ENCODE peak calls at places on chromosomes 7 and 10, in four cellular contexts. One of them, this sample, is unnamed.

GRCh38 chr7:137038706-137039105 is 170.3 kb downstream of the CHRM2 start:
- DNase-seq in cardiac muscle cell: no peak
- DNase-seq in activated naive CD4-positive, alpha-beta T cell: no peak
- DNase-seq in HL-60: no peak
- DNase-seq in this sample: no peak

GRCh38 chr7:84040365-84040764 is 154.2 kb downstream of the SEMA3A start:
- DNase-seq in HL-60: no peak
- DNase-seq in cardiac muscle cell: no peak
- DNase-seq in activated naive CD4-positive, alpha-beta T cell: no peak
- DNase-seq in this sample: no peak

GRCh38 chr7:132596588-132596987 is 20.3 kb upstream of the PLXNA4 start:
- DNase-seq in activated naive CD4-positive, alpha-beta T cell: no peak
- DNase-seq in cardiac muscle cell: no peak
- DNase-seq in HL-60: no peak
- DNase-seq in this sample: no peak

GRCh38 chr10:12221323-12222298 is 25.6 kb downstream of the CDC123 start:
- DNase-seq in cardiac muscle cell: peak; percentile 21
- DNase-seq in HL-60: no peak
- DNase-seq in activated naive CD4-positive, alpha-beta T cell: no peak
- DNase-seq in this sample: no peak

GRCh38 chr7:2231992-2232765 is 566 bp downstream of the MAD1L1 start:
- DNase-seq in cardiac muscle cell: no peak
- DNase-seq in HL-60: peak; percentile 31
- DNase-seq in activated naive CD4-positive, alpha-beta T cell: no peak
- DNase-seq in this sample: no peak

GRCh38 chr10:125060851-125061556 is 99.4 kb downstream of the CTBP2 start:
- DNase-seq in cardiac muscle cell: peak; percentile 81
- DNase-seq in HL-60: peak; percentile 52
- DNase-seq in activated naive CD4-positive, alpha-beta T cell: no peak
- DNase-seq in this sample: peak; percentile 27

GRCh38 chr7:104096683-104097082 is 107.2 kb upstream of the RELN start:
- DNase-seq in cardiac muscle cell: peak; percentile 5
- DNase-seq in HL-60: no peak
- DNase-seq in activated naive CD4-positive, alpha-beta T cell: no peak
- DNase-seq in this sample: no peak

GRCh38 chr7:504221-505081 is 15.2 kb downstream of the PDGFA start:
- DNase-seq in HL-60: no peak
- DNase-seq in activated naive CD4-positive, alpha-beta T cell: no peak
- DNase-seq in cardiac muscle cell: no peak
- DNase-seq in this sample: no peak

GRCh38 chr10:10684972-10685371 is 332.7 kb upstream of the CELF2 start:
- DNase-seq in cardiac muscle cell: no peak
- DNase-seq in HL-60: no peak
- DNase-seq in activated naive CD4-positive, alpha-beta T cell: no peak
- DNase-seq in this sample: no peak

GRCh38 chr7:117550625-117551024 is 70.8 kb downstream of the CFTR start:
- DNase-seq in activated naive CD4-positive, alpha-beta T cell: no peak
- DNase-seq in HL-60: no peak
- DNase-seq in cardiac muscle cell: no peak
- DNase-seq in this sample: no peak

GRCh38 chr7:123327661-123328060 is 127.9 kb upstream of the SLC13A1 start:
- DNase-seq in activated naive CD4-positive, alpha-beta T cell: no peak
- DNase-seq in cardiac muscle cell: no peak
- DNase-seq in HL-60: no peak
- DNase-seq in this sample: no peak

GRCh38 chr10:121804460-121804859 is 123.4 kb downstream of the ATE1 start:
- DNase-seq in cardiac muscle cell: peak; percentile 55
- DNase-seq in HL-60: no peak
- DNase-seq in activated naive CD4-positive, alpha-beta T cell: no peak
- DNase-seq in this sample: no peak

GRCh38 chr10:62317257-62317656 is 48.6 kb upstream of the RTKN2 start:
- DNase-seq in activated naive CD4-positive, alpha-beta T cell: no peak
- DNase-seq in cardiac muscle cell: no peak
- DNase-seq in HL-60: no peak
- DNase-seq in this sample: no peak

GRCh38 chr7:37942934-37943610 is 22.6 kb downstream of the EPDR1 start:
- DNase-seq in activated naive CD4-positive, alpha-beta T cell: no peak
- DNase-seq in HL-60: no peak
- DNase-seq in cardiac muscle cell: peak; percentile 65
- DNase-seq in this sample: no peak

GRCh38 chr7:51850141-51850540 is 533.5 kb upstream of the COBL start:
- DNase-seq in activated naive CD4-positive, alpha-beta T cell: no peak
- DNase-seq in cardiac muscle cell: no peak
- DNase-seq in HL-60: no peak
- DNase-seq in this sample: no peak

GRCh38 chr10:89119651-89120050 is 87.5 kb downstream of the CH25H start:
- DNase-seq in activated naive CD4-positive, alpha-beta T cell: no peak
- DNase-seq in HL-60: no peak
- DNase-seq in cardiac muscle cell: no peak
- DNase-seq in this sample: no peak

GRCh38 chr7:50673096-50673495 is 107.9 kb upstream of the DDC start:
- DNase-seq in HL-60: no peak
- DNase-seq in cardiac muscle cell: no peak
- DNase-seq in activated naive CD4-positive, alpha-beta T cell: no peak
- DNase-seq in this sample: no peak

GRCh38 chr7:139783647-139784385 is 6.0 kb upstream of the HIPK2 start:
- DNase-seq in cardiac muscle cell: no peak
- DNase-seq in HL-60: no peak
- DNase-seq in activated naive CD4-positive, alpha-beta T cell: no peak
- DNase-seq in this sample: no peak

GRCh38 chr10:79060641-79061255 is 8.0 kb upstream of the ZMIZ1 start:
- DNase-seq in activated naive CD4-positive, alpha-beta T cell: no peak
- DNase-seq in cardiac muscle cell: no peak
- DNase-seq in HL-60: no peak
- DNase-seq in this sample: no peak

GRCh38 chr7:30800785-30801252 is 29.6 kb downstream of the MINDY4 start:
- DNase-seq in activated naive CD4-positive, alpha-beta T cell: no peak
- DNase-seq in cardiac muscle cell: peak; percentile 88
- DNase-seq in HL-60: peak; percentile 50
- DNase-seq in this sample: no peak

GRCh38 chr7:28802450-28802849 is 155.7 kb downstream of the TRIL start:
- DNase-seq in HL-60: no peak
- DNase-seq in activated naive CD4-positive, alpha-beta T cell: no peak
- DNase-seq in cardiac muscle cell: no peak
- DNase-seq in this sample: no peak

GRCh38 chr7:116525913-116526857 is 1.3 kb downstream of the CAV1 start:
- DNase-seq in HL-60: peak; percentile 48
- DNase-seq in activated naive CD4-positive, alpha-beta T cell: peak; percentile 21
- DNase-seq in cardiac muscle cell: peak; percentile 89
- DNase-seq in this sample: no peak

GRCh38 chr7:82507976-82508677 is 64.5 kb upstream of the CACNA2D1 start:
- DNase-seq in activated naive CD4-positive, alpha-beta T cell: no peak
- DNase-seq in cardiac muscle cell: no peak
- DNase-seq in HL-60: no peak
- DNase-seq in this sample: no peak

GRCh38 chr10:24385776-24386175 is 176.8 kb downstream of the KIAA1217 start:
- DNase-seq in cardiac muscle cell: peak; percentile 92
- DNase-seq in activated naive CD4-positive, alpha-beta T cell: no peak
- DNase-seq in HL-60: no peak
- DNase-seq in this sample: no peak

GRCh38 chr10:46554166-46554781 is 2.2 kb downstream of the GPRIN2 start:
- DNase-seq in activated naive CD4-positive, alpha-beta T cell: no peak
- DNase-seq in HL-60: peak; percentile 0
- DNase-seq in cardiac muscle cell: no peak
- DNase-seq in this sample: no peak

GRCh38 chr10:97607076-97607635 is 17.6 kb downstream of the C10orf62 start:
- DNase-seq in activated naive CD4-positive, alpha-beta T cell: no peak
- DNase-seq in cardiac muscle cell: no peak
- DNase-seq in HL-60: no peak
- DNase-seq in this sample: no peak

GRCh38 chr10:77077546-77077945 is 560.1 kb downstream of the KCNMA1 start:
- DNase-seq in activated naive CD4-positive, alpha-beta T cell: no peak
- DNase-seq in HL-60: no peak
- DNase-seq in cardiac muscle cell: no peak
- DNase-seq in this sample: no peak

GRCh38 chr10:22022257-22023051 is 18.9 kb upstream of the DNAJC1 start:
- DNase-seq in cardiac muscle cell: peak; percentile 93
- DNase-seq in activated naive CD4-positive, alpha-beta T cell: peak; percentile 42
- DNase-seq in HL-60: peak; percentile 32
- DNase-seq in this sample: no peak

GRCh38 chr10:572066-572465 is 117.4 kb downstream of the DIP2C start:
- DNase-seq in cardiac muscle cell: no peak
- DNase-seq in activated naive CD4-positive, alpha-beta T cell: no peak
- DNase-seq in HL-60: no peak
- DNase-seq in this sample: no peak

GRCh38 chr7:118794419-118794818 is 569.9 kb downstream of the ANKRD7 start:
- DNase-seq in cardiac muscle cell: no peak
- DNase-seq in activated naive CD4-positive, alpha-beta T cell: no peak
- DNase-seq in HL-60: no peak
- DNase-seq in this sample: no peak

GRCh38 chr10:6119962-6120361 is 31.1 kb downstream of the RBM17 start:
- DNase-seq in HL-60: no peak
- DNase-seq in cardiac muscle cell: no peak
- DNase-seq in activated naive CD4-positive, alpha-beta T cell: no peak
- DNase-seq in this sample: no peak

GRCh38 chr7:17640730-17641377 is 299.4 kb downstream of the SNX13 start:
- DNase-seq in cardiac muscle cell: peak; percentile 61
- DNase-seq in activated naive CD4-positive, alpha-beta T cell: no peak
- DNase-seq in HL-60: peak; percentile 34
- DNase-seq in this sample: no peak

GRCh38 chr7:17501461-17502208 is 203.2 kb downstream of the AHR start:
- DNase-seq in HL-60: no peak
- DNase-seq in cardiac muscle cell: no peak
- DNase-seq in activated naive CD4-positive, alpha-beta T cell: no peak
- DNase-seq in this sample: no peak

GRCh38 chr7:3120513-3120912 is 76.8 kb upstream of the CARD11 start:
- DNase-seq in cardiac muscle cell: no peak
- DNase-seq in activated naive CD4-positive, alpha-beta T cell: no peak
- DNase-seq in HL-60: no peak
- DNase-seq in this sample: no peak

GRCh38 chr7:7564323-7564780 is 2.3 kb upstream of the MIOS start:
- DNase-seq in activated naive CD4-positive, alpha-beta T cell: no peak
- DNase-seq in HL-60: peak; percentile 51
- DNase-seq in cardiac muscle cell: peak; percentile 27
- DNase-seq in this sample: no peak

GRCh38 chr7:112288301-112288700 is 81.8 kb downstream of the ZNF277 start:
- DNase-seq in HL-60: no peak
- DNase-seq in activated naive CD4-positive, alpha-beta T cell: no peak
- DNase-seq in cardiac muscle cell: no peak
- DNase-seq in this sample: no peak

GRCh38 chr10:87713707-87714106 is 54.0 kb downstream of the PAPSS2 start:
- DNase-seq in HL-60: no peak
- DNase-seq in cardiac muscle cell: no peak
- DNase-seq in activated naive CD4-positive, alpha-beta T cell: no peak
- DNase-seq in this sample: no peak

GRCh38 chr7:84953294-84953693 is 233.6 kb downstream of the SEMA3D start:
- DNase-seq in activated naive CD4-positive, alpha-beta T cell: no peak
- DNase-seq in cardiac muscle cell: no peak
- DNase-seq in HL-60: no peak
- DNase-seq in this sample: no peak

GRCh38 chr10:88117869-88118632 is 254.6 kb downstream of the PTEN start:
- DNase-seq in HL-60: peak; percentile 28
- DNase-seq in activated naive CD4-positive, alpha-beta T cell: no peak
- DNase-seq in cardiac muscle cell: no peak
- DNase-seq in this sample: no peak

This sample was measured in GF-D8.